ENCODE peak calls at places on chromosome 3, in four cellular contexts. H is heart right ventricle; Z is C1 segment of cervical spinal cord; V is activated naive CD8-positive, alpha-beta T cell treated with anti-CD3 and anti-CD28 coated beads, Interleukin-2, amount 50 U/mL, for 24 hours. Y is an unnamed sample.

GRCh38 chr3:122324871-122325323 is at the start of gene CSTA:
- DNase-seq in H (no peak), V (no peak), Z (no peak), Y (no peak)

GRCh38 chr3:127096256-127097008 is 96.5 kb upstream of the PRR23E start:
- DNase-seq in Z (no peak), V (no peak), H (no peak), Y (no peak)

GRCh38 chr3:127030328-127031045 is 47.6 kb downstream of the PLXNA1 start:
- DNase-seq in H (no peak), Z (no peak), V (no peak), Y (peak)

GRCh38 chr3:69822501-69822900 is 83.2 kb downstream of the MITF start:
- DNase-seq in Z (no peak), V (no peak), H (no peak), Y (no peak)

GRCh38 chr3:142735462-142735861 is 11.6 kb downstream of the TRPC1 start:
- DNase-seq in V (no peak), H (no peak), Z (no peak), Y (no peak)

GRCh38 chr3:10279384-10280176 is 13.2 kb downstream of the GHRL start:
- DNase-seq in V (no peak), Z (no peak), H (no peak), Y (no peak)

GRCh38 chr3:50251220-50251619 is 15.2 kb downstream of the GNAI2 start:
- DNase-seq in V (peak), Z (no peak), H (no peak), Y (no peak)

GRCh38 chr3:12884790-12885584 is 43.6 kb upstream of the RPL32 start:
- DNase-seq in H (no peak), Z (no peak), V (no peak), Y (no peak)

GRCh38 chr3:66933233-66933632 is 64.9 kb upstream of the KBTBD8 start:
- DNase-seq in Z (no peak), V (no peak), H (no peak), Y (no peak)

GRCh38 chr3:187823802-187824201 is 78.5 kb upstream of the BCL6 start:
- DNase-seq in H (no peak), Z (no peak), V (no peak), Y (no peak)

GRCh38 chr3:88192010-88192409 is 42.3 kb downstream of the C3orf38 start:
- DNase-seq in V (no peak), Z (no peak), H (no peak), Y (no peak)

GRCh38 chr3:197450295-197450694 is 105.5 kb downstream of the BDH1 start:
- DNase-seq in H (no peak), Z (no peak), V (no peak), Y (no peak)

GRCh38 chr3:23575697-23576096 is 230.1 kb upstream of the UBE2E1 start:
- DNase-seq in Z (no peak), V (no peak), H (no peak), Y (no peak)

GRCh38 chr3:195796795-195797194 is 14.9 kb downstream of the MUC4 start:
- DNase-seq in H (no peak), V (no peak), Z (no peak), Y (no peak)